ENCODE peak calls at places on chromosomes 3 and 15, in nine cellular contexts. U is astrocyte, I is heart left ventricle, M is GM13977, B is AG04450, N is cardiac muscle cell, L is breast epithelium, S is body of pancreas, T is AG09309. X is an unnamed sample.

GRCh38 chr3:189898559-189899153 is 222.0 kb downstream of the P3H2 start:
- DNase-seq in T (peak), I (no peak), M (no peak), B (no peak), L (no peak), S (no peak), N (no peak), U (no peak), X (no peak)

GRCh38 chr3:14658978-14659377 is 7.4 kb downstream of the CCDC174 start:
- DNase-seq in T (no peak), S (no peak), L (no peak), N (no peak), I (no peak), U (no peak), M (no peak), B (no peak), X (no peak)

GRCh38 chr3:147379651-147380050 is 26.7 kb downstream of the ZIC4 start:
- DNase-seq in U (no peak), S (no peak), I (no peak), T (no peak), B (no peak), N (no peak), L (no peak), M (no peak), X (no peak)

GRCh38 chr3:29141912-29142262 is 139.0 kb upstream of the RBMS3 start:
- DNase-seq in U (no peak), M (no peak), N (no peak), B (no peak), L (no peak), I (no peak), T (no peak), S (no peak), X (no peak)

GRCh38 chr3:112811150-112811884 is 35.3 kb downstream of the CD200R1L start:
- DNase-seq in N (peak), L (no peak), S (peak), I (peak), B (peak), T (peak), U (peak), M (no peak), X (no peak)

GRCh38 chr15:39094116-39094515 is 486.8 kb upstream of the THBS1 start:
- DNase-seq in U (no peak), I (no peak), T (no peak), S (no peak), M (no peak), L (no peak), B (no peak), N (no peak), X (no peak)

GRCh38 chr15:31297880-31298456 is 28.7 kb upstream of the KLF13 start:
- DNase-seq in I (no peak), M (no peak), T (no peak), U (no peak), S (peak), B (no peak), L (peak), N (no peak), X (no peak)

GRCh38 chr3:52456169-52456799 is 880 bp downstream of the NISCH start:
- DNase-seq in S (no peak), M (no peak), U (peak), I (no peak), N (no peak), T (no peak), B (no peak), L (no peak), X (no peak)

GRCh38 chr15:24917431-24917830 is 37.4 kb upstream of the SNRPN start:
- DNase-seq in B (no peak), I (no peak), S (no peak), M (no peak), N (no peak), L (no peak), U (no peak), T (no peak), X (no peak)
- TF ChIP-seq CTCF in B (no peak), I (no peak), S (no peak), M (no peak), N (no peak), L (no peak), U (no peak), T (no peak), X (no peak)

DNA sequence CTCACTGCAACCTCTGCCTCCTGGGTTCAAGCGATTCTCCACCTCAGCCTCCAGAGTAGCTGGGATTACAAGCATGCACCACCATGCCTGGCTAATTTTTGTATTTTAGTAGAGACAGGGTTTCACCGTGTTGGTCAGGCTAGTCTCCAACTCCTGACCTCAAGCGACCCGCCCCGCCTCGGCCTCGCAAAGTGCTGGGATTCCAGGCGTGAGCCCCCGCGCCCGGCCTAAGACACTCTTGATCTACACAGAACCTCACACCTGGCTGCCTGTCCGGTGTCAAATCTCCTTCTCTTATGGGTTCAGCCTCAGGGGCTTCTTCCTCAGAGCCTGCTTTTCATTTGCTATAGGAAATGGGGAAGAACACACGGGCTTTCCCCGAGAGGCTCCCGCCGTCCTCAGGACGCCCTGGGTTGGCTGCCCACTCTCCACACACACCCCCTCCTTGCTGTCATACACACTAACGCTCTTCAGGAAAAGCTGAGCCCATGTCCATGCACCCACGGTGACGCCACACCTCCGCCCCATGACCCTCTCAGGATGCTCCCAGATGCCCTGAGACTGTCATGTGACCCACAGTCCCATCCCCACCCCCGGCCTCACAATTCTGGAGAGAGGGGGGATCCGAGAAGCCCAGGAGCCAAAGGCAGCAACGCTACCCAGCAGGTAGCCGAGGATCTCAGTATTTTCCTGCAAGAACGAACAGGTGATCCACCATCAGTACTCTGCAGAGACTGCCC is 10.4 kb downstream of the TMEM44 start:
- DNase-seq in U (no peak), S (no peak), T (no peak), I (no peak), L (no peak), N (no peak), M (no peak), B (no peak), X (no peak)
- TF ChIP-seq CTCF in U (no peak), S (no peak), T (no peak), I (no peak), L (no peak), N (no peak), M (no peak), B (no peak), X (no peak)

GRCh38 chr15:67781907-67782559 is 43.3 kb upstream of the SKOR1 start:
- DNase-seq in L (no peak), N (no peak), S (no peak), T (no peak), U (no peak), M (no peak), B (no peak), I (no peak), X (no peak)

GRCh38 chr15:67784057-67784781 is 41.1 kb upstream of the SKOR1 start:
- DNase-seq in U (no peak), I (no peak), L (no peak), S (no peak), T (no peak), B (no peak), N (no peak), M (peak), X (peak)

GRCh38 chr15:67784856-67785430 is 40.4 kb upstream of the SKOR1 start:
- DNase-seq in U (no peak), S (no peak), B (no peak), L (no peak), N (no peak), T (no peak), M (no peak), I (no peak), X (no peak)

GRCh38 chr15:67782592-67782991 is 42.7 kb upstream of the SKOR1 start:
- DNase-seq in I (no peak), U (no peak), L (no peak), S (no peak), B (no peak), M (no peak), N (no peak), T (no peak), X (no peak)

DNA sequence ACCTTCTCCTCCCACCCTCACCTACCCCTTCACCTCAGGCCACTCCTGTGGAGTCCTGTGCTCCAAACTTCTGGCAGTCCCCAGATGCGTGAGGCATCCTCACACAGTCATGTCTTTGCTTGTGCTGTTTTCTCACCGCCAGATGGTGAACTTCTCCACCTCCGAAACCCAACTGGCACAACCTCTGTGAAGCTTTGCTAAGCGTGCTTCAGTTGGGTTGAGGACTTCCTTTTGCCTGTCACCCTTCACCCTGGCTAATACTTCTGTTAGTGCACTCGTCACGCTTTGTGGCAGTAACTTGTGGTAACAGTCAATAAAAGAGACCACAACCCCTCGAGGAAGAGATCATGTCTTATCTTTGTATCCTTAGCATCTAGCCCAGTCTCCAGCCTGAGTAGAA is 42.0 kb upstream of the SKOR1 start:
- DNase-seq in T (no peak), U (no peak), B (no peak), L (no peak), I (no peak), S (no peak), M (peak), N (no peak), X (peak)
- TF ChIP-seq CTCF in T (no peak), U (no peak), B (no peak), L (no peak), I (no peak), S (no peak), M (peak), N (no peak), X (no peak)

DNA sequence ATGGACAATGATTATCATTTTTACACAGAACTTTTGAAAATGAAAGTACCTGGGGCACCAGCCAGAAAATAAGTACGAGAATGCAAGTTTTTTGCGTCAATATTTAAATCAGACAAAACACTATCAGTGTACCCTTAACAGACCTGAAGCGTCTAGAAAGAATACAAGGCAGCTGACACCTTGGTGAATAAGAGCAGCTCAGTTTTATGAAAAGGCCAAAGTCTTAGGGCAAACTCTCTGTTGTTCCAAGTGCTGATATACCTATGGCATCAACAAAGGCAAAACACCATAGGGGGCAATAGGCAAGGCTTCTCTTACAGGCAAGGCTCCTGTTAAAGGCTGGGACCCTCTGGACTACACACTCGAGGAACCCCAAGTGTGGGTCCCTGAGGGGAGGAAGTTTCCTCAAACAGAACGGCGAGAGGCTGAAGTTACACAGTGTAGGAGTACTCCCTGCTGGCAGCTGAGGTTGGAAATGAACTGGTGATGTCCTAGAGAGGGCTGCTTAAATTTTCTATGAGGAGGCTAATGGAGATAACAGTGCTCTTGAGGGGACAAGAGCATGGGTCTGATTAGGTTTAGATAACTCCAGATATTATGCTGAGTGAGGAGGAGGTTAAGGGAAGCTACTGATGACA is 291.0 kb downstream of the TIGIT start:
- DNase-seq in M (no peak), L (no peak), I (peak), N (no peak), U (no peak), B (no peak), T (no peak), S (no peak), X (no peak)
- TF ChIP-seq CTCF in M (no peak), L (no peak), I (peak), N (no peak), U (no peak), B (no peak), T (no peak), S (no peak), X (no peak)

X was measured in activated B cell treated with CpG ODN at 0.5 μM for 24 hours.